ENCODE peak calls at places on chromosomes 3 and 15, in ten cellular contexts. One of them, this sample, is unnamed.
A peak's percentile ranks its signal among the peaks of the same experiment; 100 is the strongest.

GRCh38 chr15:81786776-81787175 is 259.0 kb downstream of the MEX3B start:
- DNase-seq in AG09309: no peak
- DNase-seq in T-helper 22 cell: no peak
- DNase-seq in NCI-H510A treated with DMSO at 0.1 percent for 48 hours: no peak
- DNase-seq in neuronal stem cell: no peak
- DNase-seq in choroid plexus epithelial cell: no peak
- DNase-seq in NT2/D1: no peak
- DNase-seq in activated naive CD8-positive, alpha-beta T cell treated with anti-CD3 and anti-CD28 coated beads for 36 hours: no peak
- DNase-seq in caudate nucleus: no peak
- DNase-seq in posterior vena cava: no peak
- DNase-seq in this sample: no peak

GRCh38 chr3:71355037-71355436 is 228.5 kb downstream of the FOXP1 start:
- DNase-seq in T-helper 22 cell: no peak
- DNase-seq in caudate nucleus: no peak
- DNase-seq in activated naive CD8-positive, alpha-beta T cell treated with anti-CD3 and anti-CD28 coated beads for 36 hours: no peak
- DNase-seq in NCI-H510A treated with DMSO at 0.1 percent for 48 hours: no peak
- DNase-seq in posterior vena cava: no peak
- DNase-seq in neuronal stem cell: no peak
- DNase-seq in NT2/D1: no peak
- DNase-seq in choroid plexus epithelial cell: no peak
- DNase-seq in AG09309: no peak
- DNase-seq in this sample: no peak

GRCh38 chr15:60568301-60568742 is 89.4 kb upstream of the ICE2 start:
- DNase-seq in choroid plexus epithelial cell: no peak
- DNase-seq in neuronal stem cell: no peak
- DNase-seq in posterior vena cava: no peak
- DNase-seq in NT2/D1: no peak
- DNase-seq in activated naive CD8-positive, alpha-beta T cell treated with anti-CD3 and anti-CD28 coated beads for 36 hours: no peak
- DNase-seq in caudate nucleus: no peak
- DNase-seq in NCI-H510A treated with DMSO at 0.1 percent for 48 hours: no peak
- DNase-seq in T-helper 22 cell: no peak
- DNase-seq in AG09309: no peak
- DNase-seq in this sample: no peak

GRCh38 chr3:114179575-114179974 is 723 bp upstream of the DRD3 start:
- DNase-seq in NCI-H510A treated with DMSO at 0.1 percent for 48 hours: peak; percentile 23
- DNase-seq in T-helper 22 cell: no peak
- DNase-seq in NT2/D1: no peak
- DNase-seq in posterior vena cava: no peak
- DNase-seq in caudate nucleus: no peak
- DNase-seq in AG09309: peak; percentile 4
- DNase-seq in activated naive CD8-positive, alpha-beta T cell treated with anti-CD3 and anti-CD28 coated beads for 36 hours: no peak
- DNase-seq in neuronal stem cell: no peak
- DNase-seq in choroid plexus epithelial cell: peak; percentile 71
- DNase-seq in this sample: no peak

GRCh38 chr3:159814161-159814560 is 174.5 kb upstream of the IL12A start:
- DNase-seq in posterior vena cava: no peak
- DNase-seq in activated naive CD8-positive, alpha-beta T cell treated with anti-CD3 and anti-CD28 coated beads for 36 hours: no peak
- DNase-seq in NCI-H510A treated with DMSO at 0.1 percent for 48 hours: peak; percentile 66
- DNase-seq in choroid plexus epithelial cell: peak; percentile 47
- DNase-seq in neuronal stem cell: no peak
- DNase-seq in T-helper 22 cell: no peak
- DNase-seq in NT2/D1: peak; percentile 56
- DNase-seq in caudate nucleus: no peak
- DNase-seq in AG09309: no peak
- DNase-seq in this sample: no peak

GRCh38 chr3:99699841-99700240 is 61.4 kb downstream of the COL8A1 start:
- DNase-seq in neuronal stem cell: no peak
- DNase-seq in caudate nucleus: no peak
- DNase-seq in NCI-H510A treated with DMSO at 0.1 percent for 48 hours: no peak
- DNase-seq in choroid plexus epithelial cell: peak; percentile 88
- DNase-seq in activated naive CD8-positive, alpha-beta T cell treated with anti-CD3 and anti-CD28 coated beads for 36 hours: no peak
- DNase-seq in NT2/D1: no peak
- DNase-seq in T-helper 22 cell: no peak
- DNase-seq in posterior vena cava: no peak
- DNase-seq in AG09309: no peak
- DNase-seq in this sample: no peak

GRCh38 chr3:34782876-34783275 is 856.4 kb upstream of the ARPP21 start:
- DNase-seq in posterior vena cava: no peak
- DNase-seq in NCI-H510A treated with DMSO at 0.1 percent for 48 hours: peak; percentile 77
- DNase-seq in T-helper 22 cell: no peak
- DNase-seq in choroid plexus epithelial cell: no peak
- DNase-seq in neuronal stem cell: no peak
- DNase-seq in AG09309: no peak
- DNase-seq in caudate nucleus: no peak
- DNase-seq in activated naive CD8-positive, alpha-beta T cell treated with anti-CD3 and anti-CD28 coated beads for 36 hours: no peak
- DNase-seq in NT2/D1: no peak
- DNase-seq in this sample: no peak

GRCh38 chr3:43773273-43774104 is 82.8 kb downstream of the ABHD5 start:
- DNase-seq in T-helper 22 cell: no peak
- DNase-seq in NCI-H510A treated with DMSO at 0.1 percent for 48 hours: no peak
- DNase-seq in NT2/D1: no peak
- DNase-seq in caudate nucleus: no peak
- DNase-seq in AG09309: no peak
- DNase-seq in choroid plexus epithelial cell: peak; percentile 20
- DNase-seq in neuronal stem cell: no peak
- DNase-seq in posterior vena cava: no peak
- DNase-seq in activated naive CD8-positive, alpha-beta T cell treated with anti-CD3 and anti-CD28 coated beads for 36 hours: no peak
- DNase-seq in this sample: no peak

GRCh38 chr3:189349772-189350171 is 178.0 kb downstream of the TPRG1 start:
- DNase-seq in posterior vena cava: no peak
- DNase-seq in choroid plexus epithelial cell: no peak
- DNase-seq in caudate nucleus: no peak
- DNase-seq in NCI-H510A treated with DMSO at 0.1 percent for 48 hours: no peak
- DNase-seq in NT2/D1: no peak
- DNase-seq in T-helper 22 cell: no peak
- DNase-seq in AG09309: no peak
- DNase-seq in activated naive CD8-positive, alpha-beta T cell treated with anti-CD3 and anti-CD28 coated beads for 36 hours: no peak
- DNase-seq in neuronal stem cell: no peak
- DNase-seq in this sample: no peak

GRCh38 chr3:58518304-58518789 is 18.6 kb downstream of the ACOX2 start:
- DNase-seq in activated naive CD8-positive, alpha-beta T cell treated with anti-CD3 and anti-CD28 coated beads for 36 hours: no peak
- DNase-seq in neuronal stem cell: no peak
- DNase-seq in choroid plexus epithelial cell: no peak
- DNase-seq in posterior vena cava: no peak
- DNase-seq in AG09309: no peak
- DNase-seq in NCI-H510A treated with DMSO at 0.1 percent for 48 hours: no peak
- DNase-seq in caudate nucleus: no peak
- DNase-seq in T-helper 22 cell: no peak
- DNase-seq in NT2/D1: no peak
- DNase-seq in this sample: no peak

GRCh38 chr3:49639551-49639950 is 34.6 kb upstream of the APEH start:
- DNase-seq in caudate nucleus: no peak
- DNase-seq in AG09309: no peak
- DNase-seq in activated naive CD8-positive, alpha-beta T cell treated with anti-CD3 and anti-CD28 coated beads for 36 hours: no peak
- DNase-seq in NT2/D1: no peak
- DNase-seq in posterior vena cava: no peak
- DNase-seq in T-helper 22 cell: no peak
- DNase-seq in neuronal stem cell: no peak
- DNase-seq in NCI-H510A treated with DMSO at 0.1 percent for 48 hours: no peak
- DNase-seq in choroid plexus epithelial cell: no peak
- DNase-seq in this sample: no peak

GRCh38 chr3:136664771-136665170 is 87.4 kb downstream of the STAG1 start:
- DNase-seq in T-helper 22 cell: no peak
- DNase-seq in NCI-H510A treated with DMSO at 0.1 percent for 48 hours: no peak
- DNase-seq in NT2/D1: no peak
- DNase-seq in AG09309: no peak
- DNase-seq in activated naive CD8-positive, alpha-beta T cell treated with anti-CD3 and anti-CD28 coated beads for 36 hours: no peak
- DNase-seq in caudate nucleus: no peak
- DNase-seq in neuronal stem cell: no peak
- DNase-seq in choroid plexus epithelial cell: peak; percentile 9
- DNase-seq in posterior vena cava: no peak
- DNase-seq in this sample: no peak

GRCh38 chr3:151009981-151010380 is 37.5 kb upstream of the CLRN1 start:
- DNase-seq in NT2/D1: no peak
- DNase-seq in activated naive CD8-positive, alpha-beta T cell treated with anti-CD3 and anti-CD28 coated beads for 36 hours: no peak
- DNase-seq in T-helper 22 cell: no peak
- DNase-seq in NCI-H510A treated with DMSO at 0.1 percent for 48 hours: no peak
- DNase-seq in choroid plexus epithelial cell: no peak
- DNase-seq in AG09309: no peak
- DNase-seq in neuronal stem cell: no peak
- DNase-seq in posterior vena cava: no peak
- DNase-seq in caudate nucleus: no peak
- DNase-seq in this sample: no peak

GRCh38 chr3:157125101-157125500 is 34.8 kb downstream of the CCNL1 start:
- DNase-seq in neuronal stem cell: no peak
- DNase-seq in AG09309: no peak
- DNase-seq in posterior vena cava: no peak
- DNase-seq in choroid plexus epithelial cell: no peak
- DNase-seq in NT2/D1: no peak
- DNase-seq in activated naive CD8-positive, alpha-beta T cell treated with anti-CD3 and anti-CD28 coated beads for 36 hours: no peak
- DNase-seq in NCI-H510A treated with DMSO at 0.1 percent for 48 hours: peak; percentile 83
- DNase-seq in caudate nucleus: no peak
- DNase-seq in T-helper 22 cell: no peak
- DNase-seq in this sample: no peak

GRCh38 chr15:41979493-41980266 is 7.3 kb upstream of the EHD4 start:
- DNase-seq in caudate nucleus: no peak
- DNase-seq in activated naive CD8-positive, alpha-beta T cell treated with anti-CD3 and anti-CD28 coated beads for 36 hours: no peak
- DNase-seq in neuronal stem cell: no peak
- DNase-seq in NT2/D1: no peak
- DNase-seq in posterior vena cava: peak; percentile 15
- DNase-seq in NCI-H510A treated with DMSO at 0.1 percent for 48 hours: no peak
- DNase-seq in AG09309: no peak
- DNase-seq in choroid plexus epithelial cell: no peak
- DNase-seq in T-helper 22 cell: no peak
- DNase-seq in this sample: peak; percentile 33

GRCh38 chr15:91553455-91553854 is 300.1 kb upstream of the SLCO3A1 start:
- DNase-seq in caudate nucleus: no peak
- DNase-seq in T-helper 22 cell: no peak
- DNase-seq in activated naive CD8-positive, alpha-beta T cell treated with anti-CD3 and anti-CD28 coated beads for 36 hours: no peak
- DNase-seq in neuronal stem cell: no peak
- DNase-seq in AG09309: no peak
- DNase-seq in choroid plexus epithelial cell: no peak
- DNase-seq in posterior vena cava: no peak
- DNase-seq in NCI-H510A treated with DMSO at 0.1 percent for 48 hours: peak; percentile 74
- DNase-seq in NT2/D1: no peak
- DNase-seq in this sample: no peak

GRCh38 chr3:79113821-79114220 is 654.0 kb downstream of the ROBO1 start:
- DNase-seq in posterior vena cava: no peak
- DNase-seq in NCI-H510A treated with DMSO at 0.1 percent for 48 hours: no peak
- DNase-seq in AG09309: no peak
- DNase-seq in NT2/D1: no peak
- DNase-seq in activated naive CD8-positive, alpha-beta T cell treated with anti-CD3 and anti-CD28 coated beads for 36 hours: no peak
- DNase-seq in T-helper 22 cell: no peak
- DNase-seq in neuronal stem cell: no peak
- DNase-seq in caudate nucleus: no peak
- DNase-seq in choroid plexus epithelial cell: peak; percentile 36
- DNase-seq in this sample: no peak

GRCh38 chr15:89483079-89483478 is 13.3 kb downstream of the RHCG start:
- DNase-seq in activated naive CD8-positive, alpha-beta T cell treated with anti-CD3 and anti-CD28 coated beads for 36 hours: no peak
- DNase-seq in posterior vena cava: peak; percentile 22
- DNase-seq in NT2/D1: no peak
- DNase-seq in caudate nucleus: no peak
- DNase-seq in choroid plexus epithelial cell: no peak
- DNase-seq in AG09309: no peak
- DNase-seq in T-helper 22 cell: no peak
- DNase-seq in NCI-H510A treated with DMSO at 0.1 percent for 48 hours: no peak
- DNase-seq in neuronal stem cell: no peak
- DNase-seq in this sample: no peak

GRCh38 chr15:51750942-51751686 is at the start of gene TMOD2:
- DNase-seq in caudate nucleus: peak; percentile 78
- DNase-seq in NT2/D1: no peak
- DNase-seq in T-helper 22 cell: peak; percentile 29
- DNase-seq in neuronal stem cell: peak; percentile 43
- DNase-seq in NCI-H510A treated with DMSO at 0.1 percent for 48 hours: peak; percentile 62
- DNase-seq in posterior vena cava: no peak
- DNase-seq in activated naive CD8-positive, alpha-beta T cell treated with anti-CD3 and anti-CD28 coated beads for 36 hours: peak; percentile 63
- DNase-seq in AG09309: no peak
- DNase-seq in choroid plexus epithelial cell: peak; percentile 37
- DNase-seq in this sample: peak; percentile 72

GRCh38 chr15:58761010-58761388 is 10.1 kb upstream of the MINDY2 start:
- DNase-seq in choroid plexus epithelial cell: no peak
- DNase-seq in posterior vena cava: no peak
- DNase-seq in AG09309: no peak
- DNase-seq in caudate nucleus: no peak
- DNase-seq in NT2/D1: no peak
- DNase-seq in NCI-H510A treated with DMSO at 0.1 percent for 48 hours: no peak
- DNase-seq in T-helper 22 cell: no peak
- DNase-seq in neuronal stem cell: no peak
- DNase-seq in activated naive CD8-positive, alpha-beta T cell treated with anti-CD3 and anti-CD28 coated beads for 36 hours: no peak
- DNase-seq in this sample: no peak

GRCh38 chr15:68609618-68610017 is 30.8 kb downstream of the CORO2B start:
- DNase-seq in caudate nucleus: no peak
- DNase-seq in choroid plexus epithelial cell: peak; percentile 74
- DNase-seq in NT2/D1: no peak
- DNase-seq in posterior vena cava: peak; percentile 94
- DNase-seq in AG09309: no peak
- DNase-seq in T-helper 22 cell: no peak
- DNase-seq in NCI-H510A treated with DMSO at 0.1 percent for 48 hours: no peak
- DNase-seq in neuronal stem cell: no peak
- DNase-seq in activated naive CD8-positive, alpha-beta T cell treated with anti-CD3 and anti-CD28 coated beads for 36 hours: no peak
- DNase-seq in this sample: peak; percentile 91

GRCh38 chr15:85041230-85041629 is 59.6 kb downstream of the PDE8A start:
- DNase-seq in choroid plexus epithelial cell: no peak
- DNase-seq in neuronal stem cell: no peak
- DNase-seq in T-helper 22 cell: no peak
- DNase-seq in activated naive CD8-positive, alpha-beta T cell treated with anti-CD3 and anti-CD28 coated beads for 36 hours: no peak
- DNase-seq in AG09309: no peak
- DNase-seq in caudate nucleus: no peak
- DNase-seq in posterior vena cava: no peak
- DNase-seq in NT2/D1: no peak
- DNase-seq in NCI-H510A treated with DMSO at 0.1 percent for 48 hours: no peak
- DNase-seq in this sample: no peak

GRCh38 chr15:94673801-94674200 is 442.4 kb downstream of the MCTP2 start:
- DNase-seq in AG09309: no peak
- DNase-seq in neuronal stem cell: no peak
- DNase-seq in choroid plexus epithelial cell: no peak
- DNase-seq in posterior vena cava: no peak
- DNase-seq in NT2/D1: no peak
- DNase-seq in NCI-H510A treated with DMSO at 0.1 percent for 48 hours: no peak
- DNase-seq in caudate nucleus: no peak
- DNase-seq in activated naive CD8-positive, alpha-beta T cell treated with anti-CD3 and anti-CD28 coated beads for 36 hours: no peak
- DNase-seq in T-helper 22 cell: no peak
- DNase-seq in this sample: no peak